ENCODE peak calls at places on chromosomes 6 and 20, in five cellular contexts. One of them, this sample, is unnamed.

GRCh38 chr6:89940225-89941027 is 46.2 kb downstream of the GJA10 start:
- DNase-seq in stimulated activated CD8-positive, alpha-beta memory T cell treated with anti-CD3 and anti-CD28 coated beads, Interleukin-2, amount 100 ng/mL, for 1 hour: peak; percentile 28
- DNase-seq in IMR-90: peak; percentile 86
- DNase-seq in A172: peak; percentile 76
- DNase-seq in endothelial cell: peak; percentile 62
- DNase-seq in this sample: peak; percentile 64

GRCh38 chr20:17534077-17534476 is 2.9 kb upstream of the BFSP1 start:
- DNase-seq in IMR-90: no peak
- DNase-seq in A172: no peak
- DNase-seq in endothelial cell: no peak
- DNase-seq in stimulated activated CD8-positive, alpha-beta memory T cell treated with anti-CD3 and anti-CD28 coated beads, Interleukin-2, amount 100 ng/mL, for 1 hour: no peak
- DNase-seq in this sample: no peak

GRCh38 chr6:136822051-136822378 is 377 bp upstream of the PEX7 start:
- DNase-seq in stimulated activated CD8-positive, alpha-beta memory T cell treated with anti-CD3 and anti-CD28 coated beads, Interleukin-2, amount 100 ng/mL, for 1 hour: no peak
- DNase-seq in endothelial cell: peak; percentile 5
- DNase-seq in IMR-90: peak; percentile 62
- DNase-seq in A172: no peak
- DNase-seq in this sample: no peak

GRCh38 chr6:80006541-80006940 is 2.1 kb downstream of the TTK start:
- DNase-seq in IMR-90: no peak
- DNase-seq in stimulated activated CD8-positive, alpha-beta memory T cell treated with anti-CD3 and anti-CD28 coated beads, Interleukin-2, amount 100 ng/mL, for 1 hour: no peak
- DNase-seq in endothelial cell: no peak
- DNase-seq in A172: no peak
- DNase-seq in this sample: no peak

GRCh38 chr6:88565409-88565811 is 398.0 kb downstream of the RNGTT start:
- DNase-seq in A172: no peak
- DNase-seq in endothelial cell: no peak
- DNase-seq in IMR-90: no peak
- DNase-seq in stimulated activated CD8-positive, alpha-beta memory T cell treated with anti-CD3 and anti-CD28 coated beads, Interleukin-2, amount 100 ng/mL, for 1 hour: no peak
- DNase-seq in this sample: no peak

GRCh38 chr20:47561175-47561574 is 59.5 kb downstream of the NCOA3 start:
- DNase-seq in IMR-90: peak; percentile 56
- DNase-seq in stimulated activated CD8-positive, alpha-beta memory T cell treated with anti-CD3 and anti-CD28 coated beads, Interleukin-2, amount 100 ng/mL, for 1 hour: no peak
- DNase-seq in A172: no peak
- DNase-seq in endothelial cell: no peak
- DNase-seq in this sample: no peak

GRCh38 chr6:27250955-27251671 is 3.6 kb downstream of the PRSS16 start:
- DNase-seq in IMR-90: no peak
- DNase-seq in stimulated activated CD8-positive, alpha-beta memory T cell treated with anti-CD3 and anti-CD28 coated beads, Interleukin-2, amount 100 ng/mL, for 1 hour: peak; percentile 20
- DNase-seq in endothelial cell: peak; percentile 69
- DNase-seq in A172: peak; percentile 77
- DNase-seq in this sample: peak; percentile 86

GRCh38 chr6:45738057-45738455 is 277.6 kb downstream of the CLIC5 start:
- DNase-seq in IMR-90: no peak
- DNase-seq in stimulated activated CD8-positive, alpha-beta memory T cell treated with anti-CD3 and anti-CD28 coated beads, Interleukin-2, amount 100 ng/mL, for 1 hour: no peak
- DNase-seq in A172: no peak
- DNase-seq in endothelial cell: no peak
- DNase-seq in this sample: no peak

GRCh38 chr6:12190252-12190651 is 99.9 kb upstream of the EDN1 start:
- DNase-seq in A172: no peak
- DNase-seq in endothelial cell: no peak
- DNase-seq in stimulated activated CD8-positive, alpha-beta memory T cell treated with anti-CD3 and anti-CD28 coated beads, Interleukin-2, amount 100 ng/mL, for 1 hour: no peak
- DNase-seq in IMR-90: no peak
- DNase-seq in this sample: no peak

GRCh38 chr20:63892402-63892801 is 2.5 kb upstream of the DNAJC5 start:
- DNase-seq in endothelial cell: no peak
- DNase-seq in IMR-90: no peak
- DNase-seq in A172: no peak
- DNase-seq in stimulated activated CD8-positive, alpha-beta memory T cell treated with anti-CD3 and anti-CD28 coated beads, Interleukin-2, amount 100 ng/mL, for 1 hour: no peak
- DNase-seq in this sample: no peak

GRCh38 chr6:11628562-11628961 is 91.0 kb downstream of the TMEM170B start:
- DNase-seq in endothelial cell: no peak
- DNase-seq in A172: no peak
- DNase-seq in IMR-90: no peak
- DNase-seq in stimulated activated CD8-positive, alpha-beta memory T cell treated with anti-CD3 and anti-CD28 coated beads, Interleukin-2, amount 100 ng/mL, for 1 hour: no peak
- DNase-seq in this sample: no peak

GRCh38 chr6:16206595-16207037 is 31.8 kb upstream of the GMPR start:
- DNase-seq in stimulated activated CD8-positive, alpha-beta memory T cell treated with anti-CD3 and anti-CD28 coated beads, Interleukin-2, amount 100 ng/mL, for 1 hour: no peak
- DNase-seq in endothelial cell: peak; percentile 53
- DNase-seq in A172: peak; percentile 79
- DNase-seq in IMR-90: peak; percentile 87
- DNase-seq in this sample: peak; percentile 65

GRCh38 chr6:43985329-43985728 is 141.9 kb downstream of the MRPL14 start:
- DNase-seq in stimulated activated CD8-positive, alpha-beta memory T cell treated with anti-CD3 and anti-CD28 coated beads, Interleukin-2, amount 100 ng/mL, for 1 hour: no peak
- DNase-seq in IMR-90: no peak
- DNase-seq in endothelial cell: no peak
- DNase-seq in A172: no peak
- DNase-seq in this sample: no peak

GRCh38 chr20:48634641-48635040 is 193.2 kb downstream of the PREX1 start:
- DNase-seq in stimulated activated CD8-positive, alpha-beta memory T cell treated with anti-CD3 and anti-CD28 coated beads, Interleukin-2, amount 100 ng/mL, for 1 hour: no peak
- DNase-seq in IMR-90: no peak
- DNase-seq in A172: no peak
- DNase-seq in endothelial cell: no peak
- DNase-seq in this sample: no peak

GRCh38 chr20:24034820-24035219 is 46.2 kb upstream of the GGTLC1 start:
- DNase-seq in endothelial cell: no peak
- DNase-seq in stimulated activated CD8-positive, alpha-beta memory T cell treated with anti-CD3 and anti-CD28 coated beads, Interleukin-2, amount 100 ng/mL, for 1 hour: no peak
- DNase-seq in IMR-90: no peak
- DNase-seq in A172: peak; percentile 67
- DNase-seq in this sample: no peak

GRCh38 chr6:125781307-125781868 is 9.4 kb upstream of the NCOA7 start:
- DNase-seq in stimulated activated CD8-positive, alpha-beta memory T cell treated with anti-CD3 and anti-CD28 coated beads, Interleukin-2, amount 100 ng/mL, for 1 hour: no peak
- DNase-seq in IMR-90: peak; percentile 47
- DNase-seq in A172: no peak
- DNase-seq in endothelial cell: no peak
- DNase-seq in this sample: peak; percentile 47

GRCh38 chr6:86724695-86725094 is 212.6 kb upstream of the HTR1E start:
- DNase-seq in endothelial cell: no peak
- DNase-seq in A172: no peak
- DNase-seq in IMR-90: no peak
- DNase-seq in stimulated activated CD8-positive, alpha-beta memory T cell treated with anti-CD3 and anti-CD28 coated beads, Interleukin-2, amount 100 ng/mL, for 1 hour: no peak
- DNase-seq in this sample: no peak

GRCh38 chr6:80425089-80425823 is 318.8 kb downstream of the BCKDHB start:
- DNase-seq in A172: peak; percentile 77
- DNase-seq in stimulated activated CD8-positive, alpha-beta memory T cell treated with anti-CD3 and anti-CD28 coated beads, Interleukin-2, amount 100 ng/mL, for 1 hour: no peak
- DNase-seq in endothelial cell: no peak
- DNase-seq in IMR-90: peak; percentile 99
- DNase-seq in this sample: no peak

GRCh38 chr6:227812-228338 is 64.4 kb upstream of the DUSP22 start:
- DNase-seq in IMR-90: no peak
- DNase-seq in A172: no peak
- DNase-seq in endothelial cell: no peak
- DNase-seq in stimulated activated CD8-positive, alpha-beta memory T cell treated with anti-CD3 and anti-CD28 coated beads, Interleukin-2, amount 100 ng/mL, for 1 hour: no peak
- DNase-seq in this sample: no peak

GRCh38 chr6:3376064-3376463 is 80.8 kb downstream of the SLC22A23 start:
- DNase-seq in stimulated activated CD8-positive, alpha-beta memory T cell treated with anti-CD3 and anti-CD28 coated beads, Interleukin-2, amount 100 ng/mL, for 1 hour: no peak
- DNase-seq in IMR-90: no peak
- DNase-seq in endothelial cell: no peak
- DNase-seq in A172: no peak
- DNase-seq in this sample: no peak

GRCh38 chr20:39623584-39624234 is 661.6 kb downstream of the DHX35 start:
- DNase-seq in endothelial cell: no peak
- DNase-seq in IMR-90: no peak
- DNase-seq in stimulated activated CD8-positive, alpha-beta memory T cell treated with anti-CD3 and anti-CD28 coated beads, Interleukin-2, amount 100 ng/mL, for 1 hour: no peak
- DNase-seq in A172: no peak
- DNase-seq in this sample: no peak

GRCh38 chr20:43568706-43569105 is 9.9 kb downstream of the SGK2 start:
- DNase-seq in A172: no peak
- DNase-seq in stimulated activated CD8-positive, alpha-beta memory T cell treated with anti-CD3 and anti-CD28 coated beads, Interleukin-2, amount 100 ng/mL, for 1 hour: no peak
- DNase-seq in IMR-90: no peak
- DNase-seq in endothelial cell: no peak
- DNase-seq in this sample: no peak

GRCh38 chr6:51118754-51119153 is 300.1 kb downstream of the TFAP2B start:
- DNase-seq in stimulated activated CD8-positive, alpha-beta memory T cell treated with anti-CD3 and anti-CD28 coated beads, Interleukin-2, amount 100 ng/mL, for 1 hour: no peak
- DNase-seq in endothelial cell: no peak
- DNase-seq in IMR-90: no peak
- DNase-seq in A172: no peak
- DNase-seq in this sample: no peak

GRCh38 chr6:16961577-16961976 is 140.3 kb upstream of the STMND1 start:
- DNase-seq in IMR-90: peak; percentile 45
- DNase-seq in stimulated activated CD8-positive, alpha-beta memory T cell treated with anti-CD3 and anti-CD28 coated beads, Interleukin-2, amount 100 ng/mL, for 1 hour: no peak
- DNase-seq in endothelial cell: no peak
- DNase-seq in A172: peak; percentile 18
- DNase-seq in this sample: no peak

GRCh38 chr6:116047173-116047933 is 13.3 kb downstream of the FRK start:
- DNase-seq in endothelial cell: no peak
- DNase-seq in IMR-90: peak; percentile 50
- DNase-seq in A172: peak; percentile 1
- DNase-seq in stimulated activated CD8-positive, alpha-beta memory T cell treated with anti-CD3 and anti-CD28 coated beads, Interleukin-2, amount 100 ng/mL, for 1 hour: no peak
- DNase-seq in this sample: no peak

GRCh38 chr6:53718597-53719460 is 53.3 kb upstream of the KLHL31 start:
- DNase-seq in IMR-90: peak; percentile 75
- DNase-seq in A172: peak; percentile 68
- DNase-seq in stimulated activated CD8-positive, alpha-beta memory T cell treated with anti-CD3 and anti-CD28 coated beads, Interleukin-2, amount 100 ng/mL, for 1 hour: peak; percentile 4
- DNase-seq in endothelial cell: peak; percentile 18
- DNase-seq in this sample: peak; percentile 77

GRCh38 chr6:24006246-24006645 is 119.8 kb upstream of the NRSN1 start:
- DNase-seq in stimulated activated CD8-positive, alpha-beta memory T cell treated with anti-CD3 and anti-CD28 coated beads, Interleukin-2, amount 100 ng/mL, for 1 hour: no peak
- DNase-seq in A172: no peak
- DNase-seq in IMR-90: no peak
- DNase-seq in endothelial cell: no peak
- DNase-seq in this sample: no peak

GRCh38 chr20:3781153-3781910 is at the start of gene SPEF1:
- DNase-seq in IMR-90: peak; percentile 92
- DNase-seq in stimulated activated CD8-positive, alpha-beta memory T cell treated with anti-CD3 and anti-CD28 coated beads, Interleukin-2, amount 100 ng/mL, for 1 hour: no peak
- DNase-seq in endothelial cell: peak; percentile 73
- DNase-seq in A172: peak; percentile 95
- DNase-seq in this sample: peak; percentile 93

GRCh38 chr6:2171728-2172127 is 73.7 kb downstream of the GMDS start:
- DNase-seq in endothelial cell: no peak
- DNase-seq in IMR-90: no peak
- DNase-seq in stimulated activated CD8-positive, alpha-beta memory T cell treated with anti-CD3 and anti-CD28 coated beads, Interleukin-2, amount 100 ng/mL, for 1 hour: no peak
- DNase-seq in A172: no peak
- DNase-seq in this sample: no peak

GRCh38 chr20:5844063-5844681 is 94.0 kb downstream of the SHLD1 start:
- DNase-seq in stimulated activated CD8-positive, alpha-beta memory T cell treated with anti-CD3 and anti-CD28 coated beads, Interleukin-2, amount 100 ng/mL, for 1 hour: peak; percentile 1
- DNase-seq in IMR-90: peak; percentile 28
- DNase-seq in A172: peak; percentile 97
- DNase-seq in endothelial cell: no peak
- DNase-seq in this sample: peak; percentile 37

GRCh38 chr6:154247119-154247814 is 109.3 kb downstream of the IPCEF1 start:
- DNase-seq in stimulated activated CD8-positive, alpha-beta memory T cell treated with anti-CD3 and anti-CD28 coated beads, Interleukin-2, amount 100 ng/mL, for 1 hour: no peak
- DNase-seq in IMR-90: no peak
- DNase-seq in A172: no peak
- DNase-seq in endothelial cell: no peak
- DNase-seq in this sample: peak; percentile 16

GRCh38 chr6:72272958-72273357 is 348.9 kb upstream of the KCNQ5 start:
- DNase-seq in IMR-90: peak; percentile 73
- DNase-seq in endothelial cell: no peak
- DNase-seq in A172: no peak
- DNase-seq in stimulated activated CD8-positive, alpha-beta memory T cell treated with anti-CD3 and anti-CD28 coated beads, Interleukin-2, amount 100 ng/mL, for 1 hour: no peak
- DNase-seq in this sample: peak; percentile 11

GRCh38 chr6:90525421-90525820 is 61.5 kb downstream of the MAP3K7 start:
- DNase-seq in IMR-90: no peak
- DNase-seq in stimulated activated CD8-positive, alpha-beta memory T cell treated with anti-CD3 and anti-CD28 coated beads, Interleukin-2, amount 100 ng/mL, for 1 hour: no peak
- DNase-seq in endothelial cell: no peak
- DNase-seq in A172: no peak
- DNase-seq in this sample: no peak

GRCh38 chr20:43716757-43717615 is 9.8 kb downstream of the GTSF1L start:
- DNase-seq in A172: no peak
- DNase-seq in stimulated activated CD8-positive, alpha-beta memory T cell treated with anti-CD3 and anti-CD28 coated beads, Interleukin-2, amount 100 ng/mL, for 1 hour: no peak
- DNase-seq in endothelial cell: no peak
- DNase-seq in IMR-90: no peak
- DNase-seq in this sample: no peak